ENCODE peak calls at places on chromosomes 11 and 22, in eight cellular contexts. E is H9, L is GM23248, Q is neural progenitor cell, J is mammary epithelial cell, Y is SK-N-SH, S is H1, D is PC-3. G is an unnamed sample.
A peak's percentile ranks its signal among the peaks of the same experiment; 100 is the strongest.

GRCh38 chr22:35605787-35606492 is 11.2 kb downstream of the MB start:
- DNase-seq in E (no peak), L (no peak), Q (no peak), J (no peak), Y (peak; percentile 57), S (no peak), D (no peak), G (no peak)

GRCh38 chr11:47440054-47440476 is 8.9 kb downstream of the RAPSN start:
- DNase-seq in E (no peak), L (no peak), Q (no peak), J (no peak), Y (peak; percentile 11), S (no peak), D (no peak), G (no peak)

GRCh38 chr22:50601669-50602337 is 1.2 kb downstream of the MAPK8IP2 start:
- DNase-seq in E (no peak), L (peak; percentile 35), Q (no peak), J (no peak), Y (peak; percentile 36), S (peak; percentile 47), D (no peak), G (no peak)

GRCh38 chr11:65492637-65493366 is 6.0 kb upstream of the MALAT1 start:
- DNase-seq in E (no peak), L (peak; percentile 95), Q (no peak), J (peak; percentile 82), Y (no peak), S (no peak), D (no peak), G (peak; percentile 82)

GRCh38 chr11:129023968-129024676 is 81.5 kb upstream of the TP53AIP1 start:
- DNase-seq in E (peak; percentile 75), L (no peak), Q (peak; percentile 65), J (peak; percentile 91), Y (no peak), S (peak; percentile 55), D (peak; percentile 96), G (no peak)

GRCh38 chr11:119722281-119722794 is 6.7 kb downstream of the NECTIN1 start:
- DNase-seq in E (no peak), L (no peak), Q (no peak), J (no peak), Y (no peak), S (no peak), D (no peak), G (no peak)

GRCh38 chr22:37290737-37291136 is 8.4 kb downstream of the CYTH4 start:
- DNase-seq in E (no peak), L (peak; percentile 86), Q (no peak), J (peak; percentile 48), Y (no peak), S (no peak), D (peak; percentile 48), G (peak; percentile 33)

GRCh38 chr11:68932358-68932757 is 28.7 kb downstream of the IGHMBP2 start:
- DNase-seq in E (no peak), L (no peak), Q (no peak), J (no peak), Y (peak; percentile 39), S (no peak), D (no peak), G (no peak)

GRCh38 chr11:22666700-22667439 is 459 bp downstream of the GAS2 start:
- DNase-seq in E (peak; percentile 67), L (peak; percentile 20), Q (peak; percentile 78), J (no peak), Y (peak; percentile 85), S (peak; percentile 77), D (no peak), G (peak; percentile 35)

GRCh38 chr11:114183041-114183511 is 113.1 kb upstream of the NNMT start:
- DNase-seq in E (no peak), L (no peak), Q (no peak), J (no peak), Y (no peak), S (no peak), D (no peak), G (no peak)

GRCh38 chr22:20551805-20552449 is 44.5 kb downstream of the MED15 start:
- DNase-seq in E (no peak), L (peak; percentile 60), Q (no peak), J (no peak), Y (no peak), S (no peak), D (no peak), G (no peak)

DNA sequence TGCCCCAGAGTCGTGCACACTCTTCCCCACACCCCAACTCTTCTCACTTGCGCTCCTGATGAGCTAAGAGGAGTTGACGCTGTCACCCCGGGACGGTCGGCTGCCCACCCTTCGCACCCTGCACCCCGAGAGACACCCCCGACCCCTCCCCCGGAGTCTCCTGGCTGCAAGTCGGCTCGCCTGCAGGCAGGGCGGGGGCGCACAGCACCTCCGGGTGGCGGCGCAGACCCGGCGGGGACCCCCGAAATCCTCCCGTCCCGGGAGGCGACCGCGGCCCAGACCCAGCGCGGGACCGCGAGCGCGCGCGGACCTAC is 366 bp downstream of the RAB3IL1 start:
- DNase-seq in E (no peak), L (no peak), Q (no peak), J (no peak), Y (no peak), S (no peak), D (no peak), G (no peak)
- H3K9ac ChIP-seq in E (no peak overlapping the region), L (peak overlapping the region; percentile 75), Q (no peak overlapping the region), J (no peak overlapping the region), Y (peak overlapping the region; percentile 53), S (no peak overlapping the region), D (peak overlapping the region; percentile 32), G (peak overlapping the region; percentile 71)

GRCh38 chr22:22384267-22384666 is 124.3 kb downstream of the ZNF280B start:
- DNase-seq in E (no peak), L (no peak), Q (no peak), J (no peak), Y (no peak), S (no peak), D (no peak), G (no peak)
- H3K27me3 ChIP-seq in E (peaks cover 74% of the 10 kb centered on the region), L (peaks cover 11% of the 10 kb centered on the region), Q (peaks cover 100% of the 10 kb centered on the region), J (no peaks in the 10 kb centered on the region), Y (peaks cover 17% of the 10 kb centered on the region), S (peaks cover 98% of the 10 kb centered on the region), D (peaks cover 43% of the 10 kb centered on the region), G (peaks cover 59% of the 10 kb centered on the region)

DNA sequence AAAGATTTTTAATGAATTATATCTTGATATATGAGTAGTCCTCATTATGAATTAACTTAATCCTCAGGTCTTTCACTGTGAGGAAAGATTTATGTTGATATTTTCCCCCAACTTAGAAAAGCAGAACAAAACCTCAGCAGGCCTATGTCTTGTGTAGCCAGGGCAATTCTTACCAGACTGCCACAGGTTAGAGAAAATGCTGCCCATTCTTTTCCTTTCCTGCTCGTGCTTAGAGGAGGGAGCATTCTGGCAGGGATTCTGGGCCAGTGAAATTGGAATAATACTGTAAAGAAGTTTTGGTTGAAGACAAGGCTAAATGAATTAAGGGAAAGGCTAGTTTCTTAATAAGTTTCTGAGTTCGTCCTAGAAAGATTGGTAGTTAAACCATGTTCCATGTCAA is 56.6 kb downstream of the ZNRF3 start:
- DNase-seq in E (no peak), L (no peak), Q (peak; percentile 55), J (no peak), Y (no peak), S (no peak), D (no peak), G (no peak)
- H3K9ac ChIP-seq in E (no peak overlapping the region), L (no peak overlapping the region), Q (no peak overlapping the region), J (no peak overlapping the region), Y (no peak overlapping the region), S (no peak overlapping the region), D (no peak overlapping the region), G (no peak overlapping the region)

DNA sequence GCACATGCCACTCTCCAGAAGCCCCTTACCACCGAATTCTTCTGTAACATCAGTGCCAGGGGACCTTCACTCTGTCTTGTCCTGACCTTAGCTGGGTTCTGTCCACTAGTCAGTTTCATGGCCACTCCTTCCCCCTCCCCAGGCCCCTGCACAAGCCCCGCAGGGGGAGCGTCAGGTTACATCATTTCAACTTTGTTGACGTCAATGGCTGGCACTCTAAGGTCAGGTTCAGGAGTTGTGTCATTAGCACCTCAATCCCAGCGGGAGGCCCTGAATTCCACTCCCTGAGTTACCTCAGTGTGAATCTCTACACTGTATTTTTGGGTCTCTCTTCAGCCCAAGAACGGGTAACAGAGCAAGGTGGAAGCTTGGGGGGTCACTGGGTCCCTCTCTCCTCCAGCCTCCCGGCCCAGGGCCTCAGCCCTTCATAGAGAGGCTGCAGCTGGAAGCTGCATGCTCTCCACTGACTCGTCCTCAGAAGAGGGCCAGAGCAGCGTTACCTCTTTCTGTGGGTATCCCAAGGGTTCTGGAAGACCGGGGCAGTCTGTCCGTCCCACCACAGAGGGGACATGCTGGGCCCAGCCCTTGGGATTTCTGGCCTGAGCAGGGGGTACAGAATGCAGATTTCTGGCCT is 10.3 kb downstream of the USH1C start:
- DNase-seq in E (no peak), L (no peak), Q (no peak), J (no peak), Y (no peak), S (no peak), D (no peak), G (no peak)
- H3K27me3 ChIP-seq in E (no peaks in the 10 kb centered on the region), L (peaks cover 30% of the 10 kb centered on the region), Q (no peaks in the 10 kb centered on the region), J (peaks cover 12% of the 10 kb centered on the region), Y (peaks cover 4% of the 10 kb centered on the region), S (no peaks in the 10 kb centered on the region), D (peaks cover 69% of the 10 kb centered on the region), G (peaks cover 74% of the 10 kb centered on the region)

GRCh38 chr11:60873533-60873932 is 6.2 kb downstream of the ZP1 start:
- DNase-seq in E (no peak), L (no peak), Q (no peak), J (no peak), Y (no peak), S (no peak), D (no peak), G (no peak)
- H3K9ac ChIP-seq in E (no peak overlapping the region), L (no peak overlapping the region), Q (no peak overlapping the region), J (no peak overlapping the region), Y (no peak overlapping the region), S (no peak overlapping the region), D (no peak overlapping the region), G (no peak overlapping the region)